ENCODE peak calls at places on chromosomes 7 and 10, in seven cellular contexts. One of them, this sample, is unnamed.

GRCh38 chr7:16905300-16906044 is 23.7 kb upstream of the AGR3 start:
- DNase-seq in fibroblast of lung: peak
- DNase-seq in neuronal stem cell: no peak
- DNase-seq in CD4-positive, alpha-beta T cell: no peak
- DNase-seq in psoas muscle: no peak
- DNase-seq in naive thymus-derived CD4-positive, alpha-beta T cell: no peak
- DNase-seq in AG04450: peak
- DNase-seq in this sample: no peak

GRCh38 chr7:115059312-115059711 is 137.4 kb downstream of the MDFIC start:
- DNase-seq in fibroblast of lung: peak
- DNase-seq in neuronal stem cell: no peak
- DNase-seq in CD4-positive, alpha-beta T cell: no peak
- DNase-seq in psoas muscle: no peak
- DNase-seq in naive thymus-derived CD4-positive, alpha-beta T cell: no peak
- DNase-seq in AG04450: no peak
- DNase-seq in this sample: no peak

GRCh38 chr7:5633161-5634106 is 148.0 kb downstream of the RNF216 start:
- DNase-seq in fibroblast of lung: no peak
- DNase-seq in neuronal stem cell: no peak
- DNase-seq in CD4-positive, alpha-beta T cell: no peak
- DNase-seq in psoas muscle: peak
- DNase-seq in naive thymus-derived CD4-positive, alpha-beta T cell: no peak
- DNase-seq in AG04450: no peak
- DNase-seq in this sample: no peak

GRCh38 chr10:16809074-16809718 is 8.0 kb downstream of the RSU1 start:
- DNase-seq in fibroblast of lung: peak
- DNase-seq in neuronal stem cell: peak
- DNase-seq in CD4-positive, alpha-beta T cell: peak
- DNase-seq in psoas muscle: no peak
- DNase-seq in naive thymus-derived CD4-positive, alpha-beta T cell: no peak
- DNase-seq in AG04450: no peak
- DNase-seq in this sample: no peak

GRCh38 chr10:4121531-4122380 is 336.7 kb upstream of the KLF6 start:
- DNase-seq in fibroblast of lung: no peak
- DNase-seq in neuronal stem cell: no peak
- DNase-seq in CD4-positive, alpha-beta T cell: no peak
- DNase-seq in psoas muscle: no peak
- DNase-seq in naive thymus-derived CD4-positive, alpha-beta T cell: no peak
- DNase-seq in AG04450: no peak
- DNase-seq in this sample: no peak

GRCh38 chr10:84574101-84574500 is 245.7 kb downstream of the CCSER2 start:
- DNase-seq in fibroblast of lung: no peak
- DNase-seq in neuronal stem cell: no peak
- DNase-seq in CD4-positive, alpha-beta T cell: no peak
- DNase-seq in psoas muscle: no peak
- DNase-seq in naive thymus-derived CD4-positive, alpha-beta T cell: no peak
- DNase-seq in AG04450: no peak
- DNase-seq in this sample: no peak

GRCh38 chr7:107446531-107446930 is 23.3 kb upstream of the GPR22 start:
- DNase-seq in fibroblast of lung: peak
- DNase-seq in neuronal stem cell: no peak
- DNase-seq in CD4-positive, alpha-beta T cell: no peak
- DNase-seq in psoas muscle: no peak
- DNase-seq in naive thymus-derived CD4-positive, alpha-beta T cell: no peak
- DNase-seq in AG04450: no peak
- DNase-seq in this sample: no peak

GRCh38 chr7:159141159-159141558 is 3.5 kb downstream of the VIPR2 start:
- DNase-seq in fibroblast of lung: no peak
- DNase-seq in neuronal stem cell: no peak
- DNase-seq in CD4-positive, alpha-beta T cell: no peak
- DNase-seq in psoas muscle: peak
- DNase-seq in naive thymus-derived CD4-positive, alpha-beta T cell: no peak
- DNase-seq in AG04450: no peak
- DNase-seq in this sample: no peak

GRCh38 chr10:103171278-103171677 is 21.8 kb downstream of the NT5C2 start:
- DNase-seq in fibroblast of lung: no peak
- DNase-seq in neuronal stem cell: no peak
- DNase-seq in CD4-positive, alpha-beta T cell: no peak
- DNase-seq in psoas muscle: no peak
- DNase-seq in naive thymus-derived CD4-positive, alpha-beta T cell: no peak
- DNase-seq in AG04450: no peak
- DNase-seq in this sample: no peak

GRCh38 chr7:36075561-36075960 is 77.5 kb upstream of the EEPD1 start:
- DNase-seq in fibroblast of lung: no peak
- DNase-seq in neuronal stem cell: no peak
- DNase-seq in CD4-positive, alpha-beta T cell: no peak
- DNase-seq in psoas muscle: no peak
- DNase-seq in naive thymus-derived CD4-positive, alpha-beta T cell: no peak
- DNase-seq in AG04450: no peak
- DNase-seq in this sample: no peak

GRCh38 chr7:115747174-115747573 is 283.4 kb downstream of the TFEC start:
- DNase-seq in fibroblast of lung: peak
- DNase-seq in neuronal stem cell: no peak
- DNase-seq in CD4-positive, alpha-beta T cell: no peak
- DNase-seq in psoas muscle: no peak
- DNase-seq in naive thymus-derived CD4-positive, alpha-beta T cell: no peak
- DNase-seq in AG04450: no peak
- DNase-seq in this sample: no peak

DNA sequence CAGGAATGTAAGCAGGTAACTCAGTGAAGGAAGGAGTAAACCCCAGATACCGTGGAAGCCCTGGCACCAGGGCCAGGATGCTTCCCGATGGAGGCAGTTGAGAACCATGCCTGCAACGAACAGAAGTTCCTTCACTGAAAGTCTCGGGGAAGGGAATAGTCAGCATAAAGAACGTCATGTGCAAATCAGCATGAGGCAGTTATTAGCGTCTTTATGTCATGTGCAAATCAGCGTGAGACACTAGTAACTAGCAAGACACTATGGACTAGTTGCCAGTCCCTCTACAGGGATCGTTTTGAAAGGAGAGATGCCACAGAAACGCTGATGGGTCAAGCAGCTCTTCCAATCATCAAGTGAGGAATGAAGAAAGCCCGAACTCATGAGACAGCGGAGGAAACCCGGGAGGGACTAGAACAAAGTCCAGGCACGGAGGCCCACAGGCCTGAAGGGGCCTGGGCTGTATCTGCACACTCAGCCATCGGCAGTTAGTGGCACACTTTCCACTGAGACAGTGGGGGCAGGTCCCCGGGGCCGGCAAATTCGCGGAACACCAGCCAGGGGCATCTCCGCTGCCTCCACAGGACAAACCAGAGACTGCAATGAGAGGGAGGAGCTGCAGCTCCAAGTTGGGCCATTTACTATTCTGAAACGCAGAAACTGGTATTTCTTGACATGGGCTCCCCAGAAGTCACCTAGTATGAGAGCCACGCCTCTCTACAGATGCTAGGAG is 109.6 kb downstream of the SFMBT2 start:
- DNase-seq in fibroblast of lung: peak
- DNase-seq in neuronal stem cell: no peak
- DNase-seq in CD4-positive, alpha-beta T cell: no peak
- DNase-seq in psoas muscle: no peak
- DNase-seq in naive thymus-derived CD4-positive, alpha-beta T cell: no peak
- DNase-seq in AG04450: no peak
- DNase-seq in this sample: no peak
- H3K27ac ChIP-seq in fibroblast of lung: no peak
- H3K27ac ChIP-seq in neuronal stem cell: no peak
- H3K27ac ChIP-seq in CD4-positive, alpha-beta T cell: no peak
- H3K27ac ChIP-seq in psoas muscle: no peak
- H3K27ac ChIP-seq in naive thymus-derived CD4-positive, alpha-beta T cell: no peak
- H3K27ac ChIP-seq in AG04450: no peak
- H3K27ac ChIP-seq in this sample: no peak

DNA sequence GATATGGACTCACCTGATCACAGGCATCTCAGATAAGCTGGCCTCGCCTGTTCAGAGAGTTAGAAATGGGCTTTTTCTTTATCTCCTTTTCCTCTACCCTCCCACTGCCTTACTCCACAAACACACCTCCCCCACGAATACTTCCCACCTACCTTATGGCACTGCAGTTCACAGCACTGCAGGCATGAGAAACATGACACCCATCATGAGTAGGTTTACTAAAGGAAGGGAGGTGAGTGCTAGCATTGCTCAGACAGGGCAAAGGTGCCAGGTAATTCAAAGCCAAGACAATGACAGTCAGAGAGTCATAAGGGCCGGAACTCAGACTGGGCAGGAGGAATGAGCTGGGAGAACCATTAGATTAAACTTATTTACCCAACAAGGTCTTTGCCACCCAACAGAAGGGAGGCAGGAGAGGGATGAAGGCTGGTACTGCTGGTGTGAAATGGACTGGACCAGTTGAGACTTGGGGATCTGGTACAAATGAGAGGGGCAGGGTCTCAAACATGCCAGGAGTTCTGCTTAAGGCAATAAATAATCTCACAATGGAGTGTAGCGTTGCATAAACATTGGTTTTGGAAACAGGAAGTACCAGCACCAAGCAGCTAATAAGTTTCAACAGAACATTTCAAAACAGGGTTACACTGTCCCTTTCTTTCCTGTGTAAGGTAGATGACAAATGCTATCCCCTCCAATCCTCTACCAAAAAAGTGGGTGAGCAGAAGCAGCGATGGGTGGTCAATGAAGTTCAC is 220.4 kb downstream of the FAM107B start:
- DNase-seq in fibroblast of lung: no peak
- DNase-seq in neuronal stem cell: no peak
- DNase-seq in CD4-positive, alpha-beta T cell: no peak
- DNase-seq in psoas muscle: no peak
- DNase-seq in naive thymus-derived CD4-positive, alpha-beta T cell: no peak
- DNase-seq in AG04450: no peak
- DNase-seq in this sample: no peak
- H3K27ac ChIP-seq in fibroblast of lung: peak
- H3K27ac ChIP-seq in neuronal stem cell: no peak
- H3K27ac ChIP-seq in CD4-positive, alpha-beta T cell: peak
- H3K27ac ChIP-seq in psoas muscle: no peak
- H3K27ac ChIP-seq in naive thymus-derived CD4-positive, alpha-beta T cell: peak
- H3K27ac ChIP-seq in AG04450: no peak
- H3K27ac ChIP-seq in this sample: peak

DNA sequence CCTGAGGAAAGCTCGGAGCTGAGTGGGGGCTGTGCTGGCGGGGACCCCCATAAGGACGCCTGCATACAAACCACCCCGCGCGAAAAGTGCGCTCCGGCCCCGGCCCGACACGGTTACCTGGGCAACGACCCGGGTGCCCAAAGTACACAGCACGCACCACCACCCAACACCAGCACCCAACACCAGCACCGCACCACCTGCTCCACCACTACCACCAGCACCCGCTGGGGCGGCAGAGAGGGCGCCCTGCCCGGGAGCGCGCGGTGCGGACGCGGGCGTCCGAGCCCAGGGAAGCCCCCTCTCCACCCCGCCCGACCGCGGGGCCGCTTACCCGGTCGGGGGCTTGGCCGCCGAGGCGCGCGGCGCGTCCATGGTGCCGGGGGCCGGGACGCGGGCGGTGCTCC is 345 bp downstream of the COBL start:
- DNase-seq in fibroblast of lung: no peak
- DNase-seq in neuronal stem cell: no peak
- DNase-seq in CD4-positive, alpha-beta T cell: no peak
- DNase-seq in psoas muscle: peak
- DNase-seq in naive thymus-derived CD4-positive, alpha-beta T cell: no peak
- DNase-seq in AG04450: no peak
- DNase-seq in this sample: no peak
- H3K27ac ChIP-seq in fibroblast of lung: no peak
- H3K27ac ChIP-seq in neuronal stem cell: no peak
- H3K27ac ChIP-seq in CD4-positive, alpha-beta T cell: no peak
- H3K27ac ChIP-seq in psoas muscle: peak
- H3K27ac ChIP-seq in naive thymus-derived CD4-positive, alpha-beta T cell: no peak
- H3K27ac ChIP-seq in AG04450: no peak
- H3K27ac ChIP-seq in this sample: peak

GRCh38 chr10:24390746-24391145 is 181.8 kb downstream of the KIAA1217 start:
- DNase-seq in fibroblast of lung: no peak
- DNase-seq in neuronal stem cell: no peak
- DNase-seq in CD4-positive, alpha-beta T cell: no peak
- DNase-seq in psoas muscle: no peak
- DNase-seq in naive thymus-derived CD4-positive, alpha-beta T cell: no peak
- DNase-seq in AG04450: no peak
- DNase-seq in this sample: no peak

GRCh38 chr10:24390146-24390700 is 181.3 kb downstream of the KIAA1217 start:
- DNase-seq in fibroblast of lung: no peak
- DNase-seq in neuronal stem cell: no peak
- DNase-seq in CD4-positive, alpha-beta T cell: no peak
- DNase-seq in psoas muscle: no peak
- DNase-seq in naive thymus-derived CD4-positive, alpha-beta T cell: no peak
- DNase-seq in AG04450: no peak
- DNase-seq in this sample: no peak

GRCh38 chr10:24396396-24396795 is 187.5 kb downstream of the KIAA1217 start:
- DNase-seq in fibroblast of lung: no peak
- DNase-seq in neuronal stem cell: no peak
- DNase-seq in CD4-positive, alpha-beta T cell: no peak
- DNase-seq in psoas muscle: no peak
- DNase-seq in naive thymus-derived CD4-positive, alpha-beta T cell: no peak
- DNase-seq in AG04450: no peak
- DNase-seq in this sample: no peak

GRCh38 chr10:24394479-24395190 is 185.7 kb downstream of the KIAA1217 start:
- DNase-seq in fibroblast of lung: no peak
- DNase-seq in neuronal stem cell: no peak
- DNase-seq in CD4-positive, alpha-beta T cell: no peak
- DNase-seq in psoas muscle: no peak
- DNase-seq in naive thymus-derived CD4-positive, alpha-beta T cell: no peak
- DNase-seq in AG04450: no peak
- DNase-seq in this sample: no peak

DNA sequence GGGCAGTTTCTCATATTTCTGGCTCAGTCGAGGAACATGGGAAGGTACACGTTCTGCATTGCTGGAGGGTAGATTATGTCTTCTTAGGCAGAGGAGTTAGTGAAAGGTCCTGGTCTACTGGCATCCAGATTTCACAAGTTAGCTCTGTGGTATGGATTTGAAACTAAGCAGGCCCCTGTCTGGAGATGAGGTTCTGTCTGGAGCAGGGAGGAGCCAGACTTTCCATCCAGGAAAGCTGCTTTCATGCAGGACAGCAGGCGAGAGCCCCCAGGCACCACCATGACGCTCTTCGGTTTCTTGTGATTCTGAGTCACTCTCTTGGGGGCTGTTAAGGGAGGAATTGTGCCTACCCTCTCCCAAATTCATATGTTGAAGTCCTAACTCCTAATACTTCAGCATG is 184.3 kb downstream of the KIAA1217 start:
- DNase-seq in fibroblast of lung: no peak
- DNase-seq in neuronal stem cell: no peak
- DNase-seq in CD4-positive, alpha-beta T cell: no peak
- DNase-seq in psoas muscle: no peak
- DNase-seq in naive thymus-derived CD4-positive, alpha-beta T cell: no peak
- DNase-seq in AG04450: no peak
- DNase-seq in this sample: no peak
- H3K27ac ChIP-seq in fibroblast of lung: no peak
- H3K27ac ChIP-seq in neuronal stem cell: no peak
- H3K27ac ChIP-seq in CD4-positive, alpha-beta T cell: no peak
- H3K27ac ChIP-seq in psoas muscle: no peak
- H3K27ac ChIP-seq in naive thymus-derived CD4-positive, alpha-beta T cell: no peak
- H3K27ac ChIP-seq in AG04450: no peak
- H3K27ac ChIP-seq in this sample: no peak

DNA sequence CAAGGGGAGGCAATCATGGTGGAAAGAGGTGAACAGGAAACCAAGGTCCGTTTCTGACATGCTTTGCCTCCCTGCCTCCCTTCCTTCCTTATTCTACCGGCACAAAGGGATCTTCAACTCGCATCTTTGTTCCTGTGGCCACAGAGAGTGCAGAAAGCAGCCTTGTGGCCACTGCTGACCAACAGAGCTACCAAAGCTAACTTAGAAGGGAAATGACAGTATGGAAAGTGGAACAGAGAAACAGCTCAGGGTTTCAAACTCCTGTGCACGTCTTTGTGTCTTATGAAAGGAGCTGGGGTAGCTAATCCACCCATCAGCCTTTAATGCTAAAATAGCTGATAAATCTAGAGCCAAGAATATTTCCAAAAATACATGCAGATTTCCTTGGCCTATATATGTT is 588.0 kb downstream of the SORCS1 start:
- DNase-seq in fibroblast of lung: no peak
- DNase-seq in neuronal stem cell: no peak
- DNase-seq in CD4-positive, alpha-beta T cell: no peak
- DNase-seq in psoas muscle: no peak
- DNase-seq in naive thymus-derived CD4-positive, alpha-beta T cell: no peak
- DNase-seq in AG04450: no peak
- DNase-seq in this sample: no peak
- H3K27ac ChIP-seq in fibroblast of lung: no peak
- H3K27ac ChIP-seq in neuronal stem cell: no peak
- H3K27ac ChIP-seq in CD4-positive, alpha-beta T cell: no peak
- H3K27ac ChIP-seq in psoas muscle: no peak
- H3K27ac ChIP-seq in naive thymus-derived CD4-positive, alpha-beta T cell: no peak
- H3K27ac ChIP-seq in AG04450: no peak
- H3K27ac ChIP-seq in this sample: no peak

This sample was measured in substantia nigra.